ENCODE peak calls at places on chromosomes 16 and 17, in seven cellular contexts. Z is sigmoid colon, Q is lower leg skin, J is adrenal gland, U is transverse colon, K is IMR-90, F is ovary. O is an unnamed sample.

GRCh38 chr16:17283022-17283421 is 187.7 kb downstream of the XYLT1 start:
- DNase-seq in U (no peak), F (no peak), Q (no peak), Z (no peak), K (no peak), J (no peak), O (no peak)

GRCh38 chr16:25568991-25569390 is 122.8 kb upstream of the HS3ST4 start:
- DNase-seq in Z (no peak), F (no peak), U (no peak), J (no peak), K (no peak), Q (no peak), O (no peak)

GRCh38 chr16:48535831-48536599 is 74.0 kb downstream of the N4BP1 start:
- DNase-seq in Q (no peak), J (peak; percentile 46), Z (peak; percentile 82), K (peak; percentile 31), U (peak; percentile 36), F (peak; percentile 58), O (no peak)

GRCh38 chr17:76280650-76281049 is 15.5 kb downstream of the UBALD2 start:
- DNase-seq in F (no peak), J (no peak), Z (no peak), U (no peak), Q (no peak), K (no peak), O (no peak)

GRCh38 chr16:84423416-84423837 is 55.1 kb downstream of the ATP2C2 start:
- DNase-seq in F (no peak), Q (no peak), J (no peak), K (peak; percentile 52), Z (no peak), U (no peak), O (peak; percentile 50)

GRCh38 chr17:50311112-50311460 is 34.8 kb upstream of the XYLT2 start:
- DNase-seq in Z (no peak), J (no peak), Q (no peak), U (no peak), K (no peak), F (no peak), O (no peak)

GRCh38 chr17:77479372-77479781 is 338.6 kb downstream of the SEC14L1 start:
- DNase-seq in Z (no peak), F (no peak), U (no peak), K (no peak), J (no peak), Q (no peak), O (no peak)

GRCh38 chr16:66905633-66906539 is 12.8 kb downstream of the CDH16 start:
- DNase-seq in K (no peak), U (peak; percentile 86), Z (no peak), J (no peak), F (no peak), Q (no peak), O (no peak)

GRCh38 chr16:28100810-28101532 is 37.5 kb upstream of the GSG1L start:
- DNase-seq in U (no peak), Z (no peak), F (no peak), K (no peak), Q (no peak), J (no peak), O (no peak)

GRCh38 chr16:87700406-87701065 is 65.2 kb downstream of the KLHDC4 start:
- DNase-seq in K (no peak), U (no peak), J (no peak), F (no peak), Z (no peak), Q (no peak), O (no peak)

GRCh38 chr17:21058098-21058893 is 15.5 kb upstream of the USP22 start:
- DNase-seq in U (no peak), K (peak; percentile 45), J (no peak), Q (no peak), Z (no peak), F (no peak), O (peak; percentile 49)

GRCh38 chr17:45170976-45171337 is 9.3 kb downstream of the HEXIM2 start:
- DNase-seq in J (peak; percentile 94), Q (peak; percentile 81), Z (peak; percentile 91), K (peak; percentile 52), U (peak; percentile 50), F (no peak), O (peak; percentile 81)

GRCh38 chr16:24539295-24539849 is at the start of gene RBBP6:
- DNase-seq in Q (peak; percentile 92), F (peak; percentile 96), Z (peak; percentile 98), U (peak; percentile 95), K (peak; percentile 96), J (peak; percentile 94), O (peak; percentile 53)
- TF ChIP-seq POLR2A in Q (peak; percentile 57), F (peak; percentile 99), Z (peak; percentile 99), U (peak; percentile 99), K (peak; percentile 99), J (peak; percentile 98), O (peak; percentile 82)

DNA sequence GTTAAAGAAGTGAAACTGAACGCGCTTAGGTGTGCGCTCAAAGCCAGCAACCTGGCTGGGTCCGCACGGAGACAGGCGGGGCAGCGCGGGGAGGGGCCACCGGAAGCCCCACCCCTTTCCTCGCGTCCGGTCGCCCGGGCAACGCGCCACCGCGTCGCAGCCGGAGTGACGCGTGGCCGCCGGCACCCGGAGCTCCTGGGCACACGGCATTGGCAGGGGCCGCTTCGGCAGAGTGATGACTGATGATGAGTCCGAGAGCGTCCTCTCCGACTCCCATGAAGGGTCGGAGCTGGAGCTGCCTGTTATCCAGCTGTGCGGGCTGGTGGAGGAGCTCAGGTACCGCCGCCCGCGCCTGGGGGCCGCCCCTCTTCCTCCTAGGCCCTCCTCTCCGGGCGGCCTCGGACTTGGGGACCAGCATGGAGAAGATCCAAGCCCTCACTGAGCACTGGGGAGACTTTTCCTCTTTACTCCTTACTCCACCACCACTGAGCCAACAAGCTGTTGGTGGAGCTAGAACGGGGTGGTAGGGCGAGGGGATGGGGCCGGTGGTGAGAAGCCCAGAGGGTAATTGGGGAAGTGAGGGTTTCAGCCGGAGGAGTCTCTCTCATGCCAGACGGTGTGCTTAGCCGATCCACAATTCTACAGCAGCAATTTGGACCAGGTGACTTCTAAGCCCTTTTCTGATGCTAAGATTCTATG is 44.9 kb downstream of the PRSS54 start:
- DNase-seq in J (peak; percentile 81), U (peak; percentile 86), Q (peak; percentile 47), K (peak; percentile 62), F (peak; percentile 77), Z (peak; percentile 82), O (peak; percentile 86)
- TF ChIP-seq POLR2A in J (peak; percentile 13), U (no peak), Q (no peak), K (no peak), F (no peak), Z (no peak), O (peak; percentile 66)

DNA sequence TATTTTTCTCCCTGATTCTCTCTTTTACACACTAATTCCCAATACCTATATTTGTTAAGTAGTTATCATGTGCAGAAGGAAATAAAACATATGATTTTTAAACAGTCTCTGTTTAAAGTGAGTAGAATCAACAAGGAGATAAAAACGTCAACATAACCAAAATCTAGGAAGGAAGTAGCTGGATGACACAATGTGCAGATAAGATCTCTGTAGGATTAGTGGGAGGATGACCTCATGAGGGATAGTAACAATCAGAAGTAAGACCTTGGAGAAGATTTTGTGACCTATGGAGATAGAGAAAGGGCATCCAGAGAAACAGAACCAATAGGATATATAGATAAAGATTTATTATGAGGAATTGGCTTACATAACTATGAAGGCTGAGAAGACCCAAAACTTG is 262.6 kb upstream of the CDH11 start:
- DNase-seq in J (no peak), K (no peak), F (no peak), Q (no peak), U (no peak), Z (no peak), O (no peak)
- TF ChIP-seq POLR2A in J (no peak), K (no peak), F (no peak), Q (no peak), U (no peak), Z (no peak), O (no peak)

GRCh38 chr16:70250748-70251650 is 741 bp downstream of the EXOSC6 start:
- DNase-seq in Q (no peak), F (peak; percentile 47), U (peak; percentile 51), K (peak; percentile 35), Z (no peak), J (peak; percentile 70), O (peak; percentile 49)
- TF ChIP-seq POLR2A in Q (no peak), F (no peak), U (no peak), K (no peak), Z (no peak), J (no peak), O (no peak)

DNA sequence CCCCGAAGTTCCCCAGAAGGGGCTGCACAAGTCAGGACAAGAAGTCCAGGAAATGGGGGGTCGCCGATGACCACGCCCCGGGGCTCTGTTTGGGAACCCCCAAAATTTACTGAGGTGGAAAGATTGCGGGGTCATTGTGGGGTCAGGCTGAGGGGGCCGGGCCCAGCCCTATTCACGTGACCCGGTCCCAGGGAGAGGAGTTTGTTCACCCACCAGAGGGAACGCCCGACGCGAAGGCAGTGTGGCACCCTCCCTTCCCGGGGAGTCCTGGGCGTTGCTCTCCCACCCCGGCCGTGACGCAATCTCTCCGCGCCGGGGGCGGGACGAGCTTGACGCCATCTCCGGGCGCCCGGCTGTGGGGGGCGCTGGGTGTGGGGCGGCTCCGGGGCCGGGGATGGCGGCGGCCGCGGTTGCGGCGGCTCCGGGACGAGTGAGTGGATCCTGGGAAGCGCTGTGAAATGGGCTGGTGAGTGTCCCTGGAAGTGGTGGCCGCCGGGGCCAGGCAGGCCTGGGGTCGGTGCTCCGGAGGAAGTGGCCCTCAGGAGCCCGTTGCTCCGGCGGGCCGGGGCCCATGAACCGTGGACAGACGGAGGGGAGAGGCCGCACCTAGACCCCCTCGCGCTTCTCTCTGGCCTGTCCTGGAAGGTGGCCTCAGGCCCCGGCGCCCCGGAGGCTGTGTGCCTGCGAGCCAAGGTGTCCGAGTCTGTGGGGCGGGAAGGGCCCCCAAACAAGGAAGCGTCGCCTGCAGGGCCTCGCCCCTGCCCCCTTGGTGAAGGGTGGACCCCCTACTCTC is at the start of gene ATXN1L:
- DNase-seq in U (peak; percentile 95), Z (peak; percentile 96), Q (peak; percentile 87), K (peak; percentile 88), J (peak; percentile 91), F (peak; percentile 95), O (peak; percentile 93)
- TF ChIP-seq POLR2A in U (peak; percentile 90), Z (peak; percentile 73), Q (no peak), K (peak; percentile 90), J (peak; percentile 69), F (peak; percentile 88), O (peak; percentile 82)

DNA sequence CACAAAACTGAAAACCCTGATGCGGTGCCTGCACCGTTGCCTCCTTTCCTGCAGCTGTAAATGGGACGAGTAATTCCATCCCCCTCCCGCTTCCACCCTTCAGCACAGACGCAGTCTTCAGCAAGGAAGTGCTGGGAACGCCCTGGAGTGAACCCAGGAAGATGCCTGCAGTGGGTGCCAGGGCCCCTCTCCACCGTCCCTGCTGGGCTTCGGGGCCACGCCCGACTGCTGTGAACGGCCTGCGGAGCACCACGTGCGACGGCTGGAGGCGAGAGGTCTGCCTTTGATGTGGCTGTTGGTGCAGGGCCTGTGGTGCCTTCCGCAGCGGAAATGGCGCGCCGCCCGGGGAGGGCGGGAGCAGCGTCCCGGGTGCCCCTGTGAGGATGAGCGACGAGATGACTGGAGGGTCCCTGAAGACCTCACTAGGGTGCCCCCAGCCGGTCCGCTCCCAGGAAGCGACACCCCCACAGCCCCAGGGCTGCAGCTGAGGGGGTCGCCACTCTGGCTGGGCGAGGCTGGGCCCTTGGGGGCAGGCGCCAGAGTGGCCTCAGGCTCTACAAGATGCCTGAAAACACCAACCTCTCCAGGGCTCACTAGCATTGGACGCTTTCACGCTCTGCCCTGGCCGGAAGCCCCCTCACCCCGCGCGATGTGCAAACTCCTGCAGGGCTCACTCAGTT is 749 bp upstream of the MC1R start:
- DNase-seq in K (peak; percentile 73), J (peak; percentile 85), U (peak; percentile 90), Q (no peak), Z (peak; percentile 93), F (peak; percentile 78), O (peak; percentile 93)
- TF ChIP-seq POLR2A in K (no peak), J (no peak), U (no peak), Q (no peak), Z (no peak), F (no peak), O (no peak)

O was measured in H54.